ENCODE peak calls at places on chromosomes 2 and 18, in four cellular contexts. I is K562, F is GM12878, U is HepG2. V is an unnamed sample. For H3K4me1, the result is how much of the 10 kb centered on the place peaks cover.

GRCh38 chr18:21163647-21164625 is 52.3 kb upstream of the ROCK1 start:
- DNase-seq in I (no peak), F (no peak), U (no peak), V (no peak)

GRCh38 chr18:56238576-56238975 is 399.8 kb downstream of the TXNL1 start:
- DNase-seq in I (no peak), F (no peak), U (no peak), V (peak)

GRCh38 chr2:69989422-69990128 is 28.1 kb upstream of the ASPRV1 start:
- DNase-seq in I (no peak), F (no peak), U (no peak), V (no peak)

GRCh38 chr2:83251473-83251872 is 1207.6 kb downstream of the SUCLG1 start:
- DNase-seq in I (no peak), F (no peak), U (no peak), V (no peak)

GRCh38 chr2:168174761-168175160 is 72.6 kb downstream of the STK39 start:
- DNase-seq in I (no peak), F (no peak), U (no peak), V (no peak)

GRCh38 chr2:119486196-119486827 is 38.0 kb downstream of the SCTR start:
- DNase-seq in I (no peak), F (no peak), U (no peak), V (no peak)

GRCh38 chr2:188894028-188894427 is 80.1 kb upstream of the COL3A1 start:
- DNase-seq in I (no peak), F (no peak), U (no peak), V (no peak)

GRCh38 chr18:35456181-35456850 is 41.4 kb downstream of the INO80C start:
- DNase-seq in I (no peak), F (no peak), U (no peak), V (peak)

GRCh38 chr18:34834897-34835296 is 124.8 kb downstream of the DTNA start:
- DNase-seq in I (no peak), F (no peak), U (no peak), V (no peak)

GRCh38 chr2:47313141-47313691 is 89.7 kb upstream of the MSH2 start:
- DNase-seq in I (peak), F (no peak), U (peak), V (peak)

GRCh38 chr2:241214766-241215165 is 26.3 kb downstream of the ANO7 start:
- DNase-seq in I (no peak), F (no peak), U (no peak), V (no peak)

GRCh38 chr2:188984126-188984525 is 10.0 kb downstream of the COL3A1 start:
- DNase-seq in I (no peak), F (no peak), U (no peak), V (no peak)

GRCh38 chr18:46260016-46260878 is 156.1 kb downstream of the HAUS1 start:
- DNase-seq in I (no peak), F (no peak), U (no peak), V (no peak)

GRCh38 chr18:39564716-39565115 is 1999.1 kb upstream of the CELF4 start:
- DNase-seq in I (no peak), F (no peak), U (no peak), V (no peak)

GRCh38 chr2:151111599-151112278 is 149.9 kb downstream of the RBM43 start:
- DNase-seq in I (no peak), F (no peak), U (no peak), V (no peak)

GRCh38 chr18:7809978-7810377 is 242.9 kb downstream of the PTPRM start:
- DNase-seq in I (no peak), F (no peak), U (no peak), V (no peak)

GRCh38 chr18:73446502-73446901 is 578.7 kb upstream of the NETO1 start:
- DNase-seq in I (no peak), F (no peak), U (no peak), V (no peak)

GRCh38 chr2:101406867-101407266 is 19.6 kb upstream of the CREG2 start:
- DNase-seq in I (no peak), F (no peak), U (no peak), V (peak)

GRCh38 chr2:107137711-107138110 is 251.7 kb upstream of the ST6GAL2 start:
- DNase-seq in I (no peak), F (no peak), U (no peak), V (no peak)

GRCh38 chr2:213108308-213108707 is 43.1 kb downstream of the IKZF2 start:
- DNase-seq in I (no peak), F (no peak), U (no peak), V (no peak)

DNA sequence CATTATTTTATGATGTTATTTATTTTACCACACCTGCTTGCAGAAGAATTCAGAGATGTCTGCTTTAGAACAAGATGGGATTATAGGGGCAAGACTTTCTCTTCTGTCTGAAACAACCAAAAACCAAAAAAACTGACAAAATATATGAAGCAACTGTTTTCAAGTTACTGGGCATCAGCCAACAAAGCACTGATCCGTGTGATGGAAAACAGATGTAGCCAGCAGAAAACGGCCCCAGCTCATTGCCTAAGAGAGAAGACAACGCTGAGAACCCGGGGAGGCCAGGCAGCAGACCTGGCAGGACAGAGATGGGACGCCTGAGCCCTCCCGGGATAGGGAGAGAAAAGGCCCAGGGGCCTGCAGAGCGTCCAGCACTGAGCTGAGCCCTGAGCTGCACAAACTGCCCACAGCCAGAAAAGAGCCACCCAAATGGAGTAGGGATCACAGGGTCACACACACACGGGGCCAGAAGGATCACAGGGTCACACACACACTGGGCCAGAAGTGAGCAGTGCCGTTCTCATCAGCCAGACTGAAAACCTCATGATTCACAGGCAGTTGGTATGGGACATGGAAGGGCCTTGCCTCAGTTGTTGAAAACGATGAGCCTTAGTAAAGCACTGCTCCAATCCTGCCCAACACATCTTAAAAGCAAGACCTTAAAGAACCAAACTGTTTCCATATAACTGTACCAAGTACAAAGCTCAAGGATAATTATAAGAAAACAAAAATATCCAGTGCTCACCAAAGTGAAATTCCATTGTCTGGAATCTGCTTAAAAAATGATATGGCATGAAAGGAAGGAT is 12.1 kb downstream of the PXDN start:
- DNase-seq in I (no peak), F (no peak), U (no peak), V (no peak)
- H3K4me1 ChIP-seq in I (under half), F (under half), U (under half), V (under half)

GRCh38 chr2:66960161-66960560 is 437.0 kb upstream of the ETAA1 start:
- DNase-seq in I (no peak), F (no peak), U (no peak), V (no peak)
- TF ChIP-seq POLR2AphosphoS2 in I (no peak), F (no peak), U (no peak), V (no peak)

GRCh38 chr2:33126973-33127372 is 180.2 kb downstream of the LTBP1 start:
- DNase-seq in I (no peak), F (no peak), U (no peak), V (no peak)
- TF ChIP-seq HDAC2 in I (no peak), F (no peak), U (no peak), V (no peak)

GRCh38 chr2:121400206-121400605 is 115.2 kb upstream of the TFCP2L1 start:
- DNase-seq in I (no peak), F (no peak), U (no peak), V (no peak)
- H3K4me1 ChIP-seq in I (under half), F (under half), U (under half), V (under half)

DNA sequence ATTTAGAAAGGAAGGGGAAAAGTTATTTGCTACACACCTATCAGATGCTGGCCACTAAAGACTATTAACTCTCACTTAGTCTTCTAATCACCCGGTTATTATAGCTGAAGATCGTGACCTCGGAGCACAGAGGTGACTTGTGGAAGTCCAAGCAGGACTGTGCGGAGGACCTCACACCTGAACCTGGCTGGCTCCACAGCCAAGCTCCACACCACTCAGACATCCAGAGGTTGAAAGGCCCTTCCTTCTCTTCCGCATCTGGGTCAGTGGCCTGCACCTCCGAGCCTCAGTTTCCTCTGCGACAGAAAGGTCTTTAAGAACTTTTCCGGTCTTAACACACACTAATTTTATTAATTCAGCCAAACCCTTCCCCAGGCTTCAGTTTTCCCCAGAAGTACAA is 57.9 kb downstream of the TNS1 start:
- DNase-seq in I (no peak), F (no peak), U (no peak), V (no peak)
- TF ChIP-seq POLR2AphosphoS2 in I (no peak), F (no peak), U (no peak), V (no peak)

DNA sequence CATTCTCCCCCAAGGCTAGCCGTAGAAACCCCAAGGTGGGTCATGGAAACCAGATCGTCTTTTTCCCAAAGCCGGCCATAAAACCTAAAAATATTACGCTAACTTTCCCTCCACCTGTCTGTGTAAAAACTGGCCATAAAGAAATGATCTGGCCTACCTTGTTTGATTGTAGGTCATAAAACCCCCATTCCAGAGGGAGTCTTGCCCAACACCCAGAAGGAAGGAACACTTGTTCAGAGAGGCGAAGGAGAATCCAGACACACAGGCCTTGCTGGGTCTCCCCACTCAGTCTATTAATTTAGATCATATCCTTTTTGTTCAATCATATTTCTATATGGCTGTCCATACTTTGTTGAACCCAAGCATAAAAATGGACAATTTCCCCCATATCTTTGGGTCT is 344.7 kb downstream of the HRH4 start:
- DNase-seq in I (no peak), F (no peak), U (no peak), V (no peak)
- TF ChIP-seq HDAC2 in I (no peak), F (no peak), U (no peak), V (no peak)

DNA sequence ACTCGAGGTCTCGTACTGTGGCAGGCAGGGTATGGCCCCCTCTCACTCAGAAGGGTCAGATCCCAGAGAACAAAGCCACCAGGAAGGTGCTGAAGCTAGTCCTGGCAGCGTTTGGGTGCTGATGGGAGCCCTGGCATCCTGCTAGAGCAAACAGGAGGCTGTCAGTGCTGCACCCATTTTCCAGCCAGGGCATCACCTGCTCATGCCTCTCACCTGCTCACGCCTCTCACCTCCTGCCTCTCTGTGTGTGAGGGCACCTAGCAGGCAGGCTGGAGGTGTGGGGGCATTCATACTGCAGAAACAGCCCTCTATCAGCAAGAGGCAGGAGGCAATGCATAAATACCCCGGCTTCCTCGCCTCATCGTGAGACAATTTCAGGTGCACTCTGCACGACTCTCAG is 80.2 kb downstream of the KLHL29 start:
- DNase-seq in I (no peak), F (no peak), U (no peak), V (no peak)
- H3K4me1 ChIP-seq in I (under half), F (under half), U (under half), V (under half)

DNA sequence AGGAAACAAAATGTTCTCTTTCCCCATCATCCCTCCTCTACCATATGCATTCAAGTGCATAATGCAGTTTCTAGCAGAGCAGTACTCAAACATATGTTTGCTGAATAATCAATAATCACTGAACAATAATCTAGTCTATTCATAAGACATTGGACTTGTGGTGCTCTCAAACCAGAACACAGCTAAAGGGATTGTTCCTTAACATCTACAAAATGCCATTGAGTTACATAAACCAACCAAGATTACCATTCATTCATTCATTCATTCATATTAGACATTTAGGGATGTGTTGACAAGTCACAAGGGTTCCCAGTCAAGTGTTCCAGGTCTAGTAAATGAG is 3.9 kb downstream of the CLHC1 start:
- DNase-seq in I (no peak), F (no peak), U (no peak), V (no peak)
- TF ChIP-seq POLR2AphosphoS2 in I (no peak), F (no peak), U (no peak), V (no peak)

DNA sequence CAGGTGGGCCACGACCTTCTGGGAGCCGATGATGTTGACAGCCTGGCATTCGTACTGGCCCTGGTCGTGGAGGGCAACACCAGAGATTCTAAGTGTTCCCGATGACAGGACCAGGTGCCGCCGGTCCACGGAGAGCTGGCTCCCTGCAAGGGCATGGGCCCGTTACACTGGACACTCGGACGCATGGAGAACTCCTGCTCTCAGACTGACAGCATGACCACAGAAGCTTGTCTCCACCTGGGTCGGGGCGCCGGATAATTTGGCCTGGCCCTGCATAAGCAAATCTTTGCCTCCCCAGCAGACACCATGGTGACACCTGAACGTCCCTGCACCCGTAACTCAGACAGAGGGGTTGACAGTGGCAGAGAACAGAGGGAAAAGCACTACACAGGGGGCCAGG is 80.7 kb downstream of the PXDN start:
- DNase-seq in I (no peak), F (no peak), U (no peak), V (no peak)
- TF ChIP-seq HDAC2 in I (no peak), F (no peak), U (no peak), V (no peak)

DNA sequence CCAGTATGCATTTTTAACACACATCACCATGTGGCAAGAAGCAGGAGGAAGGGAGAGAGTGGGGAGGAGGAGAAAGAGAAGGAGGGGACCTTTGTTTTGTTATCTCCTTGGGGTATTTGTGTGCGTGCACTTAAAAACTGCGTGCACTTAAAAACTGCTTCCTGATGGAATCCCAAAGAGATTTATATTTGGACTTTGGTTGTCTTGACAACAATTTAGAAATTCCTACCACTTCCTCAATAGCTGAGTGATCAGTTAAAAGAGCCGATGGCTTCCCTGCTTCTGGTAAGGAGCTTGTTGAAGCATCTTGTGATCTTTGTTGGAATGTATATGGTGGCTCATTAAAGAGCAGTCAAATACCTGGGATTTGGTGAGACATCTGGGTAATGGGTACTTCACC is 4.5 kb downstream of the RAB31 start:
- DNase-seq in I (no peak), F (no peak), U (no peak), V (no peak)
- H3K4me1 ChIP-seq in I (under half), F (under half), U (under half), V (under half)

V was measured in A549.